ENCODE peak calls at places on chromosomes 13 and 19, in six cellular contexts. X is IMR-90, J is mesenchymal stem cell, G is neuronal stem cell, F is H1, Q is trophoblast cell. D is an unnamed sample.

GRCh38 chr13:20127563-20128458 is 33.0 kb downstream of the GJA3 start:
- DNase-seq in J (peak; percentile 72), G (peak; percentile 57), Q (peak; percentile 58), F (no peak), X (peak; percentile 16), D (peak; percentile 67)

GRCh38 chr13:38636756-38637155 is 50.1 kb upstream of the FREM2 start:
- DNase-seq in Q (peak; percentile 63), F (no peak), G (no peak), J (no peak), X (no peak), D (no peak)

GRCh38 chr19:49434907-49435577 is 6.3 kb downstream of the SLC17A7 start:
- DNase-seq in J (no peak), G (no peak), Q (no peak), F (no peak), X (no peak), D (no peak)

GRCh38 chr13:66859078-66859477 is 371.1 kb downstream of the PCDH9 start:
- DNase-seq in G (no peak), Q (no peak), F (no peak), J (no peak), X (peak; percentile 1), D (no peak)

GRCh38 chr13:49935171-49936084 is 712 bp downstream of the SPRYD7 start:
- DNase-seq in Q (peak; percentile 88), X (peak; percentile 50), G (peak; percentile 46), F (peak; percentile 3), J (peak; percentile 86), D (peak; percentile 66)

GRCh38 chr13:113630296-113630695 is 27.7 kb downstream of the ATP4B start:
- DNase-seq in X (no peak), G (no peak), F (no peak), Q (no peak), J (no peak), D (no peak)

GRCh38 chr13:110855363-110855762 is 59.5 kb downstream of the ANKRD10 start:
- DNase-seq in Q (no peak), X (no peak), G (no peak), J (no peak), F (no peak), D (no peak)

GRCh38 chr13:36130168-36130541 is 1.0 kb downstream of the DCLK1 start:
- DNase-seq in F (no peak), Q (no peak), X (no peak), J (no peak), G (no peak), D (no peak)

GRCh38 chr13:113945857-113946408 is 27.9 kb downstream of the C13orf46 start:
- DNase-seq in F (no peak), G (no peak), X (no peak), Q (no peak), J (no peak), D (no peak)

GRCh38 chr13:24083722-24084421 is 76.6 kb upstream of the SPATA13 start:
- DNase-seq in X (no peak), G (peak; percentile 74), F (no peak), J (no peak), Q (peak; percentile 94), D (no peak)

GRCh38 chr19:10748924-10749434 is 31.1 kb downstream of the DNM2 start:
- DNase-seq in J (peak; percentile 43), F (no peak), X (no peak), Q (peak; percentile 91), G (no peak), D (no peak)

GRCh38 chr19:6099633-6100032 is 10.7 kb downstream of the RFX2 start:
- DNase-seq in F (no peak), X (no peak), J (no peak), Q (no peak), G (no peak), D (no peak)

GRCh38 chr13:65656740-65657329 is 1573.3 kb downstream of the PCDH9 start:
- DNase-seq in X (peak; percentile 30), J (peak; percentile 25), Q (peak; percentile 1), F (no peak), G (no peak), D (no peak)

GRCh38 chr19:38361633-38362075 is 12.7 kb upstream of the PSMD8 start:
- DNase-seq in G (peak; percentile 88), J (peak; percentile 83), X (peak; percentile 57), F (peak; percentile 78), Q (peak; percentile 73), D (peak; percentile 98)

GRCh38 chr13:79673993-79674377 is 193.0 kb downstream of the NDFIP2 start:
- DNase-seq in F (no peak), Q (no peak), X (no peak), J (no peak), G (no peak), D (no peak)

GRCh38 chr19:35236638-35237400 is 8.3 kb upstream of the FAM187B start:
- DNase-seq in F (no peak), G (no peak), Q (peak; percentile 20), X (no peak), J (no peak), D (no peak)

GRCh38 chr19:41563847-41564514 is 12.0 kb upstream of the CEACAM21 start:
- DNase-seq in X (no peak), F (no peak), G (no peak), J (no peak), Q (no peak), D (peak; percentile 39)

GRCh38 chr13:99870541-99870940 is 101.0 kb downstream of the ZIC5 start:
- DNase-seq in X (no peak), F (no peak), Q (no peak), J (no peak), G (no peak), D (no peak)

GRCh38 chr13:91922969-91923592 is 524.7 kb downstream of the GPC5 start:
- DNase-seq in X (no peak), Q (no peak), F (no peak), G (no peak), J (no peak), D (no peak)

GRCh38 chr19:1390594-1391423 is 7.1 kb downstream of the NDUFS7 start:
- DNase-seq in X (no peak), J (no peak), G (no peak), Q (no peak), F (no peak), D (no peak)

GRCh38 chr19:38683393-38684077 is 36.1 kb downstream of the ACTN4 start:
- DNase-seq in J (peak; percentile 92), G (no peak), X (peak; percentile 85), Q (peak; percentile 97), F (peak; percentile 85), D (peak; percentile 96)

DNA sequence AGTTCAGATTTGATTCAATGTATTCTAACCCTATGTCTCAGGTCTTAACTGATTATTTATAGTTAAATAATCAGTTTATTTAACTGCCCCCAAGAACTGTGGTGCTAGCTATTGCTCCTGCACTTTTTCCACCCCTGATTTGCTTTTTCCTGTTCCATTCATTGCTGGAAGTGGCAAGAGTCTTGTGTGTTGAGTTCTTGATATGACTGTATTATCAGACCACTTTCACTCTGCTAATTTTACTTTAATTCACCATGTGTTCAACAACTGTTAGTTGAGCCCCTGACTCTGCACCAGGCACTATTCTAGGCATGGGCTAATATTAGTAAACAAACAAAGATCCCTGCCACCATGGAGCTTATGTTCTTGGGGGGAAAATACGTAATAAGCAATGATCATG is 39.9 kb downstream of the WDFY2 start:
- DNase-seq in F (no peak), G (no peak), X (no peak), Q (no peak), J (no peak), D (no peak)
- H3K14ac ChIP-seq in F (no peak overlapping the region), G (no peak overlapping the region), X (no peak overlapping the region), Q (no peak overlapping the region), J (no peak overlapping the region), D (no peak overlapping the region)

DNA sequence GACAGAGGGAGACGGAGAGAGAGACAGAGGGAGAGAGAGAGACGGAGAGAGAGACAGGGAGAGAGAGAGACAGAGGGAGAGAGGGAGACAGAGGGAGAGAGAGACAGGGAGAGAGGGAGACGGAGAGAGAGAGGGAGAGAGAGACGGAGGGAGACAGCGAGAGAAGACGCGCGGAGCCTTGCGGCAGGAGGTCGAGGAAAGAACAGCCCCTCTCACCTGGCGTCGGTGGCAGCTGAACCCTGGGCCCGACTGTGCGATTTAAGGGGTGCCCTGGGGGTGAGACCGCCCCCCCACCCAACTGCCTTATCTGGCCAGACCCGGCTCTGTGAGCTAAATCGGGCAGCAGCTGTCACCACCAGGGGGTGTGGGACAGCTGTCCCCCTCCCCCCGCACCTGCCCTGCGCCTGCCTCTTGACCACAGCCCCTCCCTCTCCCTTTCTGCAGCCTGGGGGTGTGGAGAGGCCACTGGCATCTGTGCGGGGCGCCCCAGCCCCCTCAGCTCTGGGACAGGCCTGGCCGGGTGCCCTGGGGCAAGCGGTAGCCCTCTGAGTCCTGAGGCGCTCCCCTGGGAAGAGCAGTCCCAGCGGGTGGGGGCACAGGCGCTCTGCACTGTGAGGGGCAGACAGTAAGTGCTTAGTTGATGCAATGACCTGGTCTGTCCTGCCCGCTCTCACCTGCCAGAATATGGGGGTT is 10.8 kb downstream of the JOSD2 start:
- DNase-seq in Q (no peak), X (no peak), F (no peak), G (no peak), J (peak; percentile 24), D (peak; percentile 63)
- H2BK5ac ChIP-seq in Q (peak overlapping the region; percentile 70), X (no peak overlapping the region), F (no peak overlapping the region), G (no peak overlapping the region), J (no peak overlapping the region), D (no peak overlapping the region)

GRCh38 chr19:13353625-13354024 is 152.7 kb downstream of the CACNA1A start:
- DNase-seq in X (no peak), J (no peak), G (no peak), F (no peak), Q (no peak), D (no peak)

GRCh38 chr19:13355356-13355755 is 150.9 kb downstream of the CACNA1A start:
- DNase-seq in X (no peak), J (no peak), Q (no peak), F (no peak), G (no peak), D (no peak)

GRCh38 chr19:13350072-13350471 is 156.2 kb downstream of the CACNA1A start:
- DNase-seq in Q (no peak), F (no peak), G (no peak), J (no peak), X (no peak), D (no peak)

GRCh38 chr19:13347351-13347750 is 158.9 kb downstream of the CACNA1A start:
- DNase-seq in X (no peak), G (no peak), Q (no peak), F (no peak), J (no peak), D (no peak)

DNA sequence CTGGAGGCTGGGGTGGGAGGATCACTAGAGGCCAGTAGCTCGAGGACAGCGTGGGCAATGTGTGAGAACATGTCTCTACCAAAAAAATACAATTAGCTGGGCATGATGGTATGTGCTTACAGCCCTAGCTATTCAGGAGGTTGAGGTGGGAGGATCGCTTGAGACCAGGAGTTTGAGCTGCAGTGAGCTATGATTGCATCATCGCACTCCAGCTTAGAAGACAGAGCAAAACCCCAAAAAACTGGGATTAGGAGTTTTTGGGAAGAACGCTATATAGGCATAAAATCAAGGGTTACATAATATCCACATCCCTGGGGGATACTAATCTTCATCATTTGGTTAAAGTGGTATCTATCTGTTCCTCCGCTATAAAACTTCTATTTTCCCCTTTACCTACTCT is 155.5 kb downstream of the CACNA1A start:
- DNase-seq in G (no peak), X (peak; percentile 9), F (no peak), Q (no peak), J (no peak), D (no peak)
- H4K91ac ChIP-seq in G (no peak overlapping the region), X (no peak overlapping the region), F (no peak overlapping the region), Q (no peak overlapping the region), J (no peak overlapping the region), D (no peak overlapping the region)

DNA sequence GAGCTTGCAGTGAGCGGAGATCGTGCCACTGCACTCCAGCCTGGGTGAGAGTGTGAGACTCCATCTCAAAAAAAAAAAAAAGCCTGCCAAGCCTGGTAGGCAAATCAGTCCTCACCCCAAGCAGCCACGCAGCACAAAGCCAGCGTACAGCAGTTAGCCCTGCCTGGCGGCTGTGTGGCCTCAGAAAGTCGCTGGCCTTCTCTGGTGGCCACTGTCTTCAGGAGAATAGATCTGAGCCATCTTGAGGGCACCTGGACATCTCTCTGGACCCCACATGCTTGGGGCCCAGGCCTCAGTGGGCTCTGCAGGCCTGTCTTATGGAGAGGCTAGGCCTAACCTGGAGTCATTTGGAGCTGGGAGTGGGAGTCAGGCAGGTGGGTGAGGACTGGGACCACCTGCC is 23.0 kb downstream of the PIAS4 start:
- DNase-seq in J (no peak), G (no peak), X (no peak), F (no peak), Q (no peak), D (no peak)
- H3K14ac ChIP-seq in J (no peak overlapping the region), G (no peak overlapping the region), X (no peak overlapping the region), F (no peak overlapping the region), Q (no peak overlapping the region), D (no peak overlapping the region)

D was measured in H9.